ENCODE peak calls at places on chromosomes 1 and 21, in seven cellular contexts. Y is tibial nerve; M is adrenal gland; N is psoas muscle; J is CD8-positive, alpha-beta T cell; S is neuronal stem cell; O is lung. Q is an unnamed sample.

GRCh38 chr1:87572891-87573290 is 244.2 kb downstream of the LMO4 start:
- DNase-seq in Y (no peak), M (no peak), N (no peak), J (no peak), S (no peak), O (no peak), Q (no peak)

GRCh38 chr21:31554511-31555022 is 104.9 kb upstream of the SOD1 start:
- DNase-seq in Y (no peak), M (no peak), N (no peak), J (no peak), S (peak; percentile 57), O (no peak), Q (no peak)

GRCh38 chr1:162987866-162988265 is 81.3 kb upstream of the RGS4 start:
- DNase-seq in Y (no peak), M (no peak), N (no peak), J (no peak), S (no peak), O (no peak), Q (no peak)

GRCh38 chr1:9211291-9211811 is 23.2 kb upstream of the H6PD start:
- DNase-seq in Y (no peak), M (no peak), N (no peak), J (no peak), S (no peak), O (no peak), Q (no peak)

GRCh38 chr1:110588991-110589390 is 17.2 kb downstream of the KCNA2 start:
- DNase-seq in Y (no peak), M (peak; percentile 39), N (no peak), J (no peak), S (no peak), O (no peak), Q (no peak)

GRCh38 chr21:43626390-43626789 is 32.9 kb downstream of the HSF2BP start:
- DNase-seq in Y (no peak), M (no peak), N (no peak), J (no peak), S (no peak), O (no peak), Q (no peak)

GRCh38 chr21:36548866-36549265 is 68.9 kb upstream of the CLDN14 start:
- DNase-seq in Y (no peak), M (no peak), N (no peak), J (no peak), S (no peak), O (no peak), Q (no peak)

GRCh38 chr1:6026095-6026809 is 19.4 kb upstream of the KCNAB2 start:
- DNase-seq in Y (peak; percentile 44), M (peak; percentile 84), N (peak; percentile 85), J (peak; percentile 94), S (no peak), O (peak; percentile 86), Q (peak; percentile 92)

GRCh38 chr1:83632906-83633305 is 366.0 kb downstream of the TTLL7 start:
- DNase-seq in Y (no peak), M (no peak), N (no peak), J (no peak), S (no peak), O (no peak), Q (no peak)

GRCh38 chr21:45849651-45850050 is 131.9 kb upstream of the COL6A1 start:
- DNase-seq in Y (no peak), M (peak; percentile 34), N (no peak), J (no peak), S (no peak), O (no peak), Q (no peak)

GRCh38 chr1:17909634-17910033 is 154.5 kb downstream of the ACTL8 start:
- DNase-seq in Y (no peak), M (no peak), N (no peak), J (no peak), S (no peak), O (no peak), Q (no peak)

GRCh38 chr1:162927421-162927820 is 66.4 kb upstream of the CCDC190 start:
- DNase-seq in Y (no peak), M (no peak), N (no peak), J (no peak), S (no peak), O (no peak), Q (no peak)

GRCh38 chr1:76470166-76470565 is 395.6 kb downstream of the ST6GALNAC3 start:
- DNase-seq in Y (no peak), M (no peak), N (no peak), J (no peak), S (no peak), O (no peak), Q (no peak)

GRCh38 chr1:209584186-209584776 is 767 bp downstream of the CAMK1G start:
- DNase-seq in Y (no peak), M (peak; percentile 69), N (no peak), J (no peak), S (no peak), O (no peak), Q (no peak)

GRCh38 chr1:82795503-82796149 is 994.9 kb downstream of the ADGRL2 start:
- DNase-seq in Y (no peak), M (no peak), N (no peak), J (no peak), S (no peak), O (no peak), Q (no peak)

GRCh38 chr1:53180951-53181350 is 15.7 kb upstream of the CPT2 start:
- DNase-seq in Y (no peak), M (no peak), N (no peak), J (no peak), S (no peak), O (no peak), Q (no peak)

GRCh38 chr1:245648749-245649517 is 494.1 kb downstream of the KIF26B start:
- DNase-seq in Y (no peak), M (no peak), N (no peak), J (no peak), S (no peak), O (no peak), Q (no peak)

GRCh38 chr1:173666646-173667045 is 3.0 kb downstream of the ANKRD45 start:
- DNase-seq in Y (no peak), M (no peak), N (no peak), J (no peak), S (no peak), O (no peak), Q (no peak)

GRCh38 chr1:111920221-111921024 is 69.0 kb downstream of the KCND3 start:
- DNase-seq in Y (no peak), M (no peak), N (peak; percentile 53), J (no peak), S (no peak), O (no peak), Q (no peak)

GRCh38 chr1:53295746-53296722 is 31.8 kb downstream of the LRP8 start:
- DNase-seq in Y (no peak), M (no peak), N (no peak), J (no peak), S (no peak), O (no peak), Q (no peak)

GRCh38 chr21:29904359-29905282 is 35.2 kb downstream of the GRIK1 start:
- DNase-seq in Y (no peak), M (no peak), N (no peak), J (no peak), S (no peak), O (no peak), Q (no peak)

GRCh38 chr1:155835548-155835947 is 21.5 kb downstream of the GON4L start:
- DNase-seq in Y (no peak), M (peak; percentile 28), N (no peak), J (no peak), S (no peak), O (no peak), Q (no peak)

GRCh38 chr1:175174702-175175102 is 17.9 kb downstream of the KIAA0040 start:
- DNase-seq in Y (no peak), M (no peak), N (no peak), J (no peak), S (no peak), O (no peak), Q (no peak)

GRCh38 chr1:29129916-29130315 is 6.2 kb upstream of the TMEM200B start:
- DNase-seq in Y (no peak), M (no peak), N (no peak), J (no peak), S (no peak), O (no peak), Q (no peak)

GRCh38 chr1:227429447-227430359 is 111.4 kb upstream of the CDC42BPA start:
- DNase-seq in Y (no peak), M (peak; percentile 63), N (no peak), J (no peak), S (no peak), O (no peak), Q (no peak)

GRCh38 chr21:32256873-32257620 is 21.8 kb downstream of the MIS18A start:
- DNase-seq in Y (peak; percentile 51), M (peak; percentile 92), N (peak; percentile 74), J (no peak), S (no peak), O (peak; percentile 65), Q (no peak)

DNA sequence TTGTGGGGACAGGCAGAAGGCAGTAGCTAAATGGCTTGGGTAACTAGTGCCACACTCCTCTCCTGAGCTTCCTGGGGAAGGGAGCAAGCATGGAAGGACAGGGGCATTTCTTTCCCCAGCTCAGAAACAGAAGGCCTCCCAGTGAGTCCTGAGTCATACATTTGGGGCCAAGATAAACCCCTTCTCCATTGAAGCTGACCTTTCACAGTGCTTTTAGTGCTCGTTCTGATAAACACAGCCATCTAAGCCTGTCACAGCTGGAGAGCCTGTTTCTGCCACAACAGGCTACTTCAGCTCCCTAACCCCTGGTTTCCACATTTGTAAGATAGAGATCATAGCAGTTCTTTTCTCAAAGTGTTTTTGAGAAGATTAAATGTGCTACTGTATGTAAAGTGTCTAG is 374.0 kb downstream of the LMX1A start:
- DNase-seq in Y (no peak), M (no peak), N (no peak), J (no peak), S (no peak), O (no peak), Q (no peak)
- H3K27ac ChIP-seq in Y (no peak overlapping the region), M (no peak overlapping the region), N (no peak overlapping the region), J (no peak overlapping the region), S (no peak overlapping the region), O (no peak overlapping the region), Q (no peak overlapping the region)

GRCh38 chr1:93678966-93679480 is 2.6 kb downstream of the BCAR3 start:
- DNase-seq in Y (no peak), M (no peak), N (no peak), J (no peak), S (no peak), O (no peak), Q (no peak)
- H3K27ac ChIP-seq in Y (peak overlapping the region; percentile 96), M (no peak overlapping the region), N (no peak overlapping the region), J (no peak overlapping the region), S (no peak overlapping the region), O (peak overlapping the region; percentile 52), Q (no peak overlapping the region)

DNA sequence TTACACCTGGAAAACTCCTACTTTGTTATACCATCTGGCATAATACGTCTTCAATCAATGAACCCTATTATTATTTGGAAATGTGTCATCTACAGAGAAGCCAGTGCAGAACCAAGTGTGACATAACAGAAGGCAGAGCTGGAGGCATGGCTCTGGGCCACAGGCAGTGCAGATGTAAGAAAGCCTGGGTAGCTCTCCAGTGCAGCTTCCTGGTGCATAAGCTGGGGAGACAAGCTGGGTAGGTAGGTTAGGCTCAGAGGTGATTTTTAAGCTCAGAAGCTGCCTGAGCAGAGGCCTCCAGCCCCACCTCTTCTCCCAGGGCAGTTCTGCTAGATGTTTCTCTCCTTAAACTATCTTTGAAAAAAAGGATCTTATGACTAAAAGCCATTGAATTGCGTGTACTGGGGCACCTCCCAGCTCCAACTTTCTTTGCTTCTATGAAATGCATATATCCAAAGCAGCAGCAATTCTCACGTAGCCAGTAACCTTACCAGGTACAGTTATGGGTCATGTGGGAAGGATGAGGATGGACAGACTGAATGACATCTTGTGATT is 30.7 kb downstream of the AKNAD1 start:
- DNase-seq in Y (no peak), M (no peak), N (no peak), J (no peak), S (no peak), O (no peak), Q (no peak)
- H3K27ac ChIP-seq in Y (no peak overlapping the region), M (no peak overlapping the region), N (no peak overlapping the region), J (no peak overlapping the region), S (no peak overlapping the region), O (no peak overlapping the region), Q (no peak overlapping the region)

GRCh38 chr1:230348386-230349022 is 77.6 kb downstream of the PGBD5 start:
- DNase-seq in Y (no peak), M (no peak), N (no peak), J (no peak), S (no peak), O (no peak), Q (no peak)
- H3K27ac ChIP-seq in Y (no peak overlapping the region), M (peak overlapping the region; percentile 48), N (no peak overlapping the region), J (no peak overlapping the region), S (no peak overlapping the region), O (no peak overlapping the region), Q (no peak overlapping the region)

Q was measured in right lobe of liver.